ENCODE peak calls at places on chromosome 11, in six cellular contexts. One of them, this sample, is unnamed.

GRCh38 chr11:114078423-114078822 is 18.9 kb downstream of the ZBTB16 start:
- DNase-seq in amniotic stem cell: no peak
- DNase-seq in kidney: no peak
- DNase-seq in cerebellar cortex: no peak
- DNase-seq in A172: no peak
- DNase-seq in stimulated activated CD4-positive, alpha-beta T cell treated with anti-CD3 and anti-CD28 coated beads, Interleukin-4, amount 100 ng/mL, for 24 hours: no peak
- DNase-seq in this sample: no peak

GRCh38 chr11:61711493-61711892 is 31.3 kb downstream of the DAGLA start:
- DNase-seq in A172: no peak
- DNase-seq in amniotic stem cell: no peak
- DNase-seq in kidney: no peak
- DNase-seq in cerebellar cortex: peak
- DNase-seq in stimulated activated CD4-positive, alpha-beta T cell treated with anti-CD3 and anti-CD28 coated beads, Interleukin-4, amount 100 ng/mL, for 24 hours: no peak
- DNase-seq in this sample: no peak

GRCh38 chr11:130873766-130874165 is 42.5 kb downstream of the SNX19 start:
- DNase-seq in cerebellar cortex: no peak
- DNase-seq in amniotic stem cell: peak
- DNase-seq in A172: no peak
- DNase-seq in stimulated activated CD4-positive, alpha-beta T cell treated with anti-CD3 and anti-CD28 coated beads, Interleukin-4, amount 100 ng/mL, for 24 hours: no peak
- DNase-seq in kidney: no peak
- DNase-seq in this sample: no peak

GRCh38 chr11:19437760-19438159 is 197.0 kb upstream of the E2F8 start:
- DNase-seq in A172: peak
- DNase-seq in cerebellar cortex: no peak
- DNase-seq in stimulated activated CD4-positive, alpha-beta T cell treated with anti-CD3 and anti-CD28 coated beads, Interleukin-4, amount 100 ng/mL, for 24 hours: no peak
- DNase-seq in kidney: no peak
- DNase-seq in amniotic stem cell: peak
- DNase-seq in this sample: no peak

GRCh38 chr11:15507592-15507991 is 392.9 kb downstream of the INSC start:
- DNase-seq in kidney: no peak
- DNase-seq in cerebellar cortex: no peak
- DNase-seq in amniotic stem cell: no peak
- DNase-seq in stimulated activated CD4-positive, alpha-beta T cell treated with anti-CD3 and anti-CD28 coated beads, Interleukin-4, amount 100 ng/mL, for 24 hours: no peak
- DNase-seq in A172: no peak
- DNase-seq in this sample: no peak

GRCh38 chr11:74673956-74674355 is 57.3 kb downstream of the CHRDL2 start:
- DNase-seq in kidney: no peak
- DNase-seq in stimulated activated CD4-positive, alpha-beta T cell treated with anti-CD3 and anti-CD28 coated beads, Interleukin-4, amount 100 ng/mL, for 24 hours: no peak
- DNase-seq in A172: no peak
- DNase-seq in cerebellar cortex: no peak
- DNase-seq in amniotic stem cell: no peak
- DNase-seq in this sample: no peak

GRCh38 chr11:69362315-69362714 is 68.4 kb downstream of the MYEOV start:
- DNase-seq in stimulated activated CD4-positive, alpha-beta T cell treated with anti-CD3 and anti-CD28 coated beads, Interleukin-4, amount 100 ng/mL, for 24 hours: peak
- DNase-seq in A172: no peak
- DNase-seq in cerebellar cortex: no peak
- DNase-seq in kidney: no peak
- DNase-seq in amniotic stem cell: no peak
- DNase-seq in this sample: no peak

GRCh38 chr11:121595717-121596156 is 143.0 kb upstream of the SORL1-AS1 start:
- DNase-seq in A172: peak
- DNase-seq in stimulated activated CD4-positive, alpha-beta T cell treated with anti-CD3 and anti-CD28 coated beads, Interleukin-4, amount 100 ng/mL, for 24 hours: no peak
- DNase-seq in amniotic stem cell: peak
- DNase-seq in cerebellar cortex: no peak
- DNase-seq in kidney: no peak
- DNase-seq in this sample: no peak

GRCh38 chr11:43245471-43245870 is 66.3 kb upstream of the API5 start:
- DNase-seq in amniotic stem cell: no peak
- DNase-seq in stimulated activated CD4-positive, alpha-beta T cell treated with anti-CD3 and anti-CD28 coated beads, Interleukin-4, amount 100 ng/mL, for 24 hours: no peak
- DNase-seq in A172: no peak
- DNase-seq in cerebellar cortex: no peak
- DNase-seq in kidney: no peak
- DNase-seq in this sample: no peak

GRCh38 chr11:11022126-11022730 is 164.4 kb upstream of the ZBED5 start:
- DNase-seq in stimulated activated CD4-positive, alpha-beta T cell treated with anti-CD3 and anti-CD28 coated beads, Interleukin-4, amount 100 ng/mL, for 24 hours: peak
- DNase-seq in kidney: no peak
- DNase-seq in amniotic stem cell: no peak
- DNase-seq in A172: peak
- DNase-seq in cerebellar cortex: peak
- DNase-seq in this sample: no peak

GRCh38 chr11:2746401-2747230 is 46.8 kb upstream of the KCNQ1OT1 start:
- DNase-seq in A172: no peak
- DNase-seq in amniotic stem cell: no peak
- DNase-seq in kidney: peak
- DNase-seq in cerebellar cortex: no peak
- DNase-seq in stimulated activated CD4-positive, alpha-beta T cell treated with anti-CD3 and anti-CD28 coated beads, Interleukin-4, amount 100 ng/mL, for 24 hours: no peak
- DNase-seq in this sample: no peak

GRCh38 chr11:77322926-77323590 is 21.6 kb upstream of the GDPD4 start:
- DNase-seq in stimulated activated CD4-positive, alpha-beta T cell treated with anti-CD3 and anti-CD28 coated beads, Interleukin-4, amount 100 ng/mL, for 24 hours: no peak
- DNase-seq in kidney: no peak
- DNase-seq in cerebellar cortex: peak
- DNase-seq in A172: no peak
- DNase-seq in amniotic stem cell: no peak
- DNase-seq in this sample: no peak

This sample was measured in activated CD4-positive, alpha-beta memory T cell treated with anti-CD3 and anti-CD28 coated beads, Interleukin-2, amount 10 ng/mL, durations not matched to agents 7 days and 5 days.